ENCODE peak calls at places on chromosomes 4 and X, in eight cellular contexts. Z, B, O, T, F, J, X and M are unnamed samples.
A peak's percentile ranks its signal among the peaks of the same experiment; 100 is the strongest.

GRCh38 chr4:19402666-19403065 is 849.0 kb upstream of the SLIT2 start:
- DNase-seq in Z (peak; percentile 18), B (no peak), O (no peak), T (no peak), F (no peak), J (no peak), X (no peak), M (no peak)

GRCh38 chr4:55819634-55820033 is at the start of gene EXOC1L:
- DNase-seq in Z (peak; percentile 3), B (peak; percentile 84), O (no peak), T (no peak), F (no peak), J (peak; percentile 82), X (peak; percentile 75), M (no peak)

GRCh38 chr4:78666830-78667258 is 109.3 kb upstream of the BMP2K start:
- DNase-seq in Z (peak; percentile 36), B (no peak), O (no peak), T (no peak), F (no peak), J (no peak), X (no peak), M (no peak)

GRCh38 chrX:28960063-28960462 is 372.8 kb downstream of the IL1RAPL1 start:
- DNase-seq in Z (no peak), B (no peak), O (no peak), T (no peak), F (no peak), J (no peak), X (no peak), M (no peak)

GRCh38 chr4:182575225-182575624 is 332.0 kb downstream of the TENM3 start:
- DNase-seq in Z (no peak), B (no peak), O (no peak), T (no peak), F (no peak), J (peak; percentile 54), X (no peak), M (no peak)

GRCh38 chr4:99200148-99200547 is 18.9 kb downstream of the ADH6 start:
- DNase-seq in Z (no peak), B (no peak), O (no peak), T (no peak), F (no peak), J (no peak), X (no peak), M (no peak)

GRCh38 chrX:77900688-77901087 is 1.4 kb downstream of the COX7B start:
- DNase-seq in Z (peak; percentile 35), B (no peak), O (no peak), T (no peak), F (no peak), J (no peak), X (no peak), M (no peak)

GRCh38 chrX:153634832-153635231 is 12.2 kb upstream of the DUSP9 start:
- DNase-seq in Z (no peak), B (no peak), O (peak; percentile 55), T (no peak), F (no peak), J (no peak), X (no peak), M (no peak)

GRCh38 chrX:76148753-76149152 is 24.1 kb upstream of the PBDC1 start:
- DNase-seq in Z (peak; percentile 40), B (peak; percentile 15), O (peak; percentile 74), T (peak; percentile 61), F (peak; percentile 52), J (peak; percentile 7), X (no peak), M (peak; percentile 37)

GRCh38 chr4:147456706-147457105 is 24.2 kb upstream of the EDNRA start:
- DNase-seq in Z (peak; percentile 13), B (no peak), O (no peak), T (no peak), F (no peak), J (no peak), X (no peak), M (no peak)

GRCh38 chrX:6954836-6955235 is 192.7 kb upstream of the STS start:
- DNase-seq in Z (no peak), B (no peak), O (no peak), T (no peak), F (no peak), J (no peak), X (no peak), M (no peak)

GRCh38 chrX:34638116-34638515 is 19.0 kb downstream of the TMEM47 start:
- DNase-seq in Z (peak; percentile 70), B (no peak), O (no peak), T (peak; percentile 3), F (peak; percentile 30), J (peak; percentile 51), X (no peak), M (no peak)

GRCh38 chrX:136176399-136176825 is 29.1 kb downstream of the FHL1 start:
- DNase-seq in Z (peak; percentile 92), B (no peak), O (peak; percentile 84), T (no peak), F (no peak), J (no peak), X (no peak), M (no peak)

GRCh38 chr4:89528525-89529133 is 221.0 kb upstream of the GPRIN3 start:
- DNase-seq in Z (no peak), B (no peak), O (no peak), T (no peak), F (peak; percentile 24), J (no peak), X (no peak), M (no peak)

GRCh38 chr4:105965183-105965800 is 70.0 kb downstream of the NPNT start:
- DNase-seq in Z (no peak), B (no peak), O (no peak), T (no peak), F (no peak), J (no peak), X (no peak), M (no peak)

GRCh38 chr4:8180310-8181093 is 18.6 kb upstream of the SH3TC1 start:
- DNase-seq in Z (no peak), B (no peak), O (no peak), T (no peak), F (no peak), J (no peak), X (no peak), M (no peak)

GRCh38 chrX:54481751-54482150 is 14.3 kb downstream of the FGD1 start:
- DNase-seq in Z (no peak), B (peak; percentile 23), O (no peak), T (no peak), F (no peak), J (no peak), X (no peak), M (no peak)

GRCh38 chr4:55733874-55734437 is 85.6 kb upstream of the EXOC1L start:
- DNase-seq in Z (peak; percentile 78), B (no peak), O (no peak), T (peak; percentile 28), F (peak; percentile 87), J (no peak), X (no peak), M (no peak)

GRCh38 chr4:98577956-98578355 is 80.5 kb downstream of the TSPAN5 start:
- DNase-seq in Z (peak; percentile 23), B (no peak), O (no peak), T (no peak), F (no peak), J (no peak), X (no peak), M (no peak)

GRCh38 chr4:1318488-1319213 is 28.4 kb upstream of the UVSSA start:
- DNase-seq in Z (no peak), B (peak; percentile 71), O (no peak), T (no peak), F (no peak), J (peak; percentile 28), X (no peak), M (no peak)

GRCh38 chr4:92304636-92305035 is 870 bp downstream of the GRID2 start:
- DNase-seq in Z (peak; percentile 2), B (peak; percentile 24), O (no peak), T (peak; percentile 23), F (no peak), J (peak; percentile 43), X (peak; percentile 25), M (no peak)

GRCh38 chr4:7650606-7651400 is 216.1 kb upstream of the PSAPL1 start:
- DNase-seq in Z (no peak), B (peak; percentile 82), O (peak; percentile 70), T (no peak), F (peak; percentile 63), J (peak; percentile 86), X (peak; percentile 68), M (peak; percentile 32)

GRCh38 chr4:136650541-136651277 is 881.6 kb downstream of the PCDH18 start:
- DNase-seq in Z (peak; percentile 65), B (no peak), O (no peak), T (peak; percentile 90), F (peak; percentile 22), J (no peak), X (no peak), M (no peak)

GRCh38 chr4:167101035-167101434 is 133.3 kb downstream of the SPOCK3 start:
- DNase-seq in Z (no peak), B (no peak), O (no peak), T (no peak), F (no peak), J (no peak), X (no peak), M (no peak)

GRCh38 chr4:119025916-119026661 is 109.5 kb upstream of the MYOZ2 start:
- DNase-seq in Z (peak; percentile 97), B (no peak), O (peak; percentile 89), T (no peak), F (no peak), J (no peak), X (no peak), M (no peak)

GRCh38 chr4:110344165-110344564 is 131.8 kb upstream of the ENPEP start:
- DNase-seq in Z (peak; percentile 38), B (no peak), O (no peak), T (peak; percentile 6), F (peak; percentile 2), J (no peak), X (no peak), M (no peak)